ENCODE peak calls at places on chromosome 11, in four cellular contexts. X is ovary, O is Peyer's patch, B is endothelial cell of umbilical vein. J is an unnamed sample.

GRCh38 chr11:45859661-45860140 is 12.4 kb downstream of the CRY2 start:
- DNase-seq in B (peak; percentile 85), X (peak; percentile 97), O (peak; percentile 92), J (peak; percentile 97)

GRCh38 chr11:83056204-83056603 is 15.5 kb downstream of the RAB30 start:
- DNase-seq in X (no peak), O (no peak), B (peak; percentile 65), J (no peak)

GRCh38 chr11:10941429-10941828 is 83.6 kb upstream of the ZBED5 start:
- DNase-seq in X (no peak), B (no peak), O (no peak), J (no peak)

GRCh38 chr11:129888451-129888850 is 6.9 kb downstream of the NFRKB start:
- DNase-seq in O (no peak), X (no peak), B (no peak), J (no peak)

GRCh38 chr11:8906629-8907028 is 4.4 kb upstream of the AKIP1 start:
- DNase-seq in B (peak; percentile 71), X (no peak), O (no peak), J (no peak)

GRCh38 chr11:66857234-66857926 is 516 bp downstream of the LRFN4 start:
- DNase-seq in X (no peak), B (no peak), O (no peak), J (no peak)

GRCh38 chr11:35146074-35146521 is 7.1 kb downstream of the CD44 start:
- DNase-seq in O (peak; percentile 61), X (no peak), B (no peak), J (no peak)

GRCh38 chr11:133650082-133650481 is 117.8 kb upstream of the OPCML start:
- DNase-seq in X (no peak), O (no peak), B (no peak), J (no peak)

GRCh38 chr11:75264971-75265370 is 24.4 kb downstream of the TPBGL start:
- DNase-seq in O (peak; percentile 44), X (no peak), B (no peak), J (no peak)

GRCh38 chr11:3855808-3856491 is 486 bp downstream of the STIM1 start:
- DNase-seq in B (peak; percentile 46), O (peak; percentile 80), X (peak; percentile 50), J (peak; percentile 71)

GRCh38 chr11:12207384-12208150 is 97.2 kb downstream of the MICAL2 start:
- DNase-seq in B (no peak), O (peak; percentile 66), X (no peak), J (no peak)

GRCh38 chr11:127670372-127670771 is 669.8 kb upstream of the KIRREL3 start:
- DNase-seq in X (no peak), B (no peak), O (no peak), J (no peak)

GRCh38 chr11:11969380-11970215 is 38.8 kb downstream of the DKK3 start:
- DNase-seq in B (no peak), O (no peak), X (no peak), J (peak; percentile 62)

GRCh38 chr11:58965246-58965985 is 26.1 kb downstream of the GLYATL1 start:
- DNase-seq in O (no peak), X (no peak), B (no peak), J (no peak)

GRCh38 chr11:73559758-73560157 is 38.2 kb downstream of the FAM168A start:
- DNase-seq in O (no peak), B (no peak), X (no peak), J (no peak)

GRCh38 chr11:134230339-134230738 is 5.9 kb downstream of the VPS26B start:
- DNase-seq in B (no peak), X (no peak), O (no peak), J (no peak)

GRCh38 chr11:128506999-128507591 is 80.3 kb downstream of the ETS1 start:
- DNase-seq in O (peak; percentile 84), X (peak; percentile 68), B (peak; percentile 88), J (peak; percentile 95)

GRCh38 chr11:92653448-92653847 is 316.0 kb upstream of the MTNR1B start:
- DNase-seq in O (no peak), X (no peak), B (no peak), J (no peak)

GRCh38 chr11:86741489-86742435 is 58.6 kb upstream of the PRSS23 start:
- DNase-seq in O (no peak), X (no peak), B (peak; percentile 80), J (no peak)

GRCh38 chr11:86740628-86741488 is 59.5 kb upstream of the PRSS23 start:
- DNase-seq in X (peak; percentile 63), B (peak; percentile 94), O (peak; percentile 51), J (no peak)

GRCh38 chr11:86743223-86744118 is 56.9 kb upstream of the PRSS23 start:
- DNase-seq in B (peak; percentile 90), X (no peak), O (peak; percentile 49), J (peak; percentile 81)

GRCh38 chr11:86745571-86745970 is 54.8 kb upstream of the PRSS23 start:
- DNase-seq in X (no peak), O (no peak), B (no peak), J (no peak)

DNA sequence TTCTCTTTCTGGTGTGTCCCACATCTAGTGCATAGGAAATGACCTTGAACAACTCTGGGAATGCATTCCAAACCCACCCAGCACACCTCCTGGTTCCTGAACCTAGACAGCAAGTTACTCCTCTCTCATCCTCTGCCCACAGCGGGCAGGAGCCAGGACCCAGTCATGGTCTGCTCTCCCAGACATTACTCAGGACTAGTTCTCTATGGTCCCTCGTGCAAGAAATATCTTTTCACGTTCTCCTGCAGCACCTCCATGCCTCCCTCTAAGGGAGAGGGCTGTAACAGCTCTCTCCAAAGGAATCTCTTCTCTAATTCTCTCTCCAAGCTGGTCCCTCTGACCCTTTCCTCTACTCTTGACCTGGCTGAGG is 57.9 kb upstream of the PRSS23 start:
- DNase-seq in B (no peak), X (no peak), O (no peak), J (no peak)
- H3K4me1 ChIP-seq in B (peaks cover 62% of the 10 kb centered on the region), X (peaks cover 26% of the 10 kb centered on the region), O (peaks cover 27% of the 10 kb centered on the region), J (peaks cover 3% of the 10 kb centered on the region)

DNA sequence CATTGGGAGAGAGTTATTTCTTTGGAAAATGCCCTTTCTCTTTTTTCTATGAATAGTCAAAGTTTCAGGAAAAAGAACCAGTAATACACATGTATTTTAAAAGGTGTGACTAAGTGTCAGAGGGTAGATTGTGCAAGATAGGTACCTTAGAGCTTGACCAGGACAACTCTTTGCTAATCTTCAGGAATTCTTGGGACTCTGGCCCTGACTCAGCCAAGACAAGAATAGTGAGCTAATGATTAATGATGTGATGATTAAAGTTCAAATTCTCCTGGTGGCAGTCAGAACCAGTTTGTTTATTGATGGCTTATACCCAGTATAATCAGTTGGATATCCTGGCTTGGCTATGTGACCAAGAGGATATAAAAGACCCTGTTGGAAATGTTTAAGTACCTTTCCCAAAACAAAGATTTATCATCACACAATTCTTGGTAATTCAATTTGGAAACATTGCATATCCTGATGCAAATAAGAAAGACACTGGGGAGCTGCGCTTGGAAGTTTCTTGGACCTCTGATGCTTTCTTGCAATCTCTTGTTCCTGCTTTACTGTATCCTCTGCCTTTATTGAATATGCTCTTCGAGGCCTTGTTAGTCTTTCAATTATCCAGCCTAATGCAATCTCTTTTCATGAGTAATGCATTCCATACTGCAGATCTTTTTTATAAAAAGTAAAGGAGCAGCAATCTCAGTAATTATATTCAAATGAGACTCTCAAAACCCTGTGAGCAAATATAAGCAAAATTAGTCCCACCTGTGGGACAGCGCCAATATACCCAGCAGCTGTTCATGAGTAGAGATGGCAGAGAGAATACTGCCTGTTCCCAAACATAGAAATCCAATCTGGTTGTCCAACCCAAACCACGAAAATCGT is 48.0 kb upstream of the CEP126 start:
- DNase-seq in B (peak; percentile 29), X (no peak), O (no peak), J (no peak)
- H3K4me1 ChIP-seq in B (peaks cover 58% of the 10 kb centered on the region), X (peaks cover 4% of the 10 kb centered on the region), O (peaks cover 11% of the 10 kb centered on the region), J (no peaks in the 10 kb centered on the region)

GRCh38 chr11:68325183-68325893 is 12.9 kb downstream of the LRP5 start:
- DNase-seq in O (no peak), B (no peak), X (no peak), J (no peak)

GRCh38 chr11:68324241-68324640 is 11.8 kb downstream of the LRP5 start:
- DNase-seq in B (no peak), O (no peak), X (no peak), J (no peak)

GRCh38 chr11:68326334-68327215 is 14.2 kb downstream of the LRP5 start:
- DNase-seq in X (no peak), O (peak; percentile 60), B (no peak), J (no peak)

GRCh38 chr11:68324695-68325094 is 12.3 kb downstream of the LRP5 start:
- DNase-seq in X (no peak), O (no peak), B (no peak), J (no peak)

DNA sequence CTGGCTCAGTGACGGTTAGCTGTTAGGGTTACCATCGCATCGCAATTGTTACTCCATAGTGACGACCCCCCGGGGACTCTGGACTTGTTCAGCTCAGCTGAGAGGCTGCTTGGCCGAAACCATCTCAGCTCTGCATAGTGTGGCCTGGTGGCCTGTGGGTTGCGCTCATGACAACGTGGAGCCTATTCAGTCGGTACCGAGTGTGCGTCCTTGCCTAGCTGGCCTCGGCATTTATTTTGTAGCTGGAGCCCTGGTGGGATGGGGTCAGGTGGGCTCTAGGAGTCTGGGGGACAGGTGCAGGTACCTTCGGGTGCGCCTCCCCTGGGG is 13.5 kb downstream of the LRP5 start:
- DNase-seq in X (no peak), B (no peak), O (no peak), J (no peak)
- H3K4me1 ChIP-seq in X (peaks cover 15% of the 10 kb centered on the region), B (peaks cover 41% of the 10 kb centered on the region), O (peaks cover 75% of the 10 kb centered on the region), J (peaks cover 4% of the 10 kb centered on the region)

GRCh38 chr11:61602775-61603569 is 22.1 kb upstream of the SYT7 start:
- DNase-seq in X (peak; percentile 89), O (peak; percentile 83), B (no peak), J (peak; percentile 87)
- H3K4me1 ChIP-seq in X (peaks cover 9% of the 10 kb centered on the region), O (peaks cover 10% of the 10 kb centered on the region), B (no peaks in the 10 kb centered on the region), J (no peaks in the 10 kb centered on the region)

GRCh38 chr11:122180435-122180834 is 64.4 kb upstream of the BLID start:
- DNase-seq in X (no peak), B (peak; percentile 87), O (no peak), J (peak; percentile 84)

GRCh38 chr11:122181893-122182292 is 65.9 kb upstream of the BLID start:
- DNase-seq in X (no peak), B (peak; percentile 66), O (no peak), J (no peak)

GRCh38 chr11:122179966-122180365 is 64.0 kb upstream of the BLID start:
- DNase-seq in O (no peak), X (no peak), B (no peak), J (no peak)

GRCh38 chr11:122183933-122184332 is 67.9 kb upstream of the BLID start:
- DNase-seq in X (no peak), O (no peak), B (no peak), J (no peak)

DNA sequence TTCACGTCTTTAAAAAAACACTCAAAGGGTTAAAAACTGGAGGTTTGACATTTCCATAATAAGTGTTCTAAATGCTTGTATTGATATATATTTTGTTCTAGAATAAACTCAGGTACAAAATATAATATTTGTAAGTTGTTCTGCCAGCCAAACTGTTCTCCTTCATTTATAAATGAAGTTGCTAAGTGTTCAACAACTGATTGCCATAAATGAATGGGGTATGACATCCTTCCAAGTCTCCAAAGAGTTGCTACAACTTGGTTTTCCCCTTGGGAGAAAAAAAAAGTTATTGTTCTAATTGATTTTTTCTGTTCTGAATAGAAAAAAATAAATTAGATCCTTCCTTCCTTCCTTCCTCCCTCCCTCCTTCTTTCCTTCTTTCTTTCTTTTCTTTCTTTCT is 65.4 kb upstream of the BLID start:
- DNase-seq in B (peak; percentile 21), O (no peak), X (no peak), J (no peak)
- H3K4me1 ChIP-seq in B (peaks cover 54% of the 10 kb centered on the region), O (no peaks in the 10 kb centered on the region), X (no peaks in the 10 kb centered on the region), J (peaks cover 8% of the 10 kb centered on the region)

GRCh38 chr11:47148903-47149535 is 27.7 kb downstream of the ARFGAP2 start:
- DNase-seq in O (no peak), X (no peak), B (no peak), J (no peak)
- H3K4me1 ChIP-seq in O (peaks cover 27% of the 10 kb centered on the region), X (peaks cover 5% of the 10 kb centered on the region), B (no peaks in the 10 kb centered on the region), J (no peaks in the 10 kb centered on the region)

J was measured in aorta.